ENCODE peak calls at places on chromosomes 6 and 20, in eight cellular contexts. Q is thoracic aorta, L is IMR-90, U is psoas muscle, F is body of pancreas, V is tibial nerve, D is kidney, G is Panc1. K is an unnamed sample. For H3K36me3 and H3K9me3, the result is how much of the 10 kb centered on the place peaks cover.

GRCh38 chr20:2093883-2094282 is 7.7 kb upstream of the STK35 start:
- DNase-seq in Q (no peak), L (no peak), U (no peak), F (no peak), V (no peak), D (no peak), G (no peak), K (no peak)

GRCh38 chr6:15876406-15876805 is 213.6 kb upstream of the DTNBP1 start:
- DNase-seq in Q (no peak), L (no peak), U (no peak), F (no peak), V (no peak), D (no peak), G (no peak), K (no peak)

GRCh38 chr6:29676981-29677601 is 3.9 kb downstream of the ZFP57 start:
- DNase-seq in Q (no peak), L (no peak), U (no peak), F (no peak), V (no peak), D (no peak), G (no peak), K (no peak)

GRCh38 chr6:156396791-156397418 is 380.3 kb upstream of the ARID1B start:
- DNase-seq in Q (no peak), L (no peak), U (no peak), F (no peak), V (no peak), D (peak), G (no peak), K (no peak)

GRCh38 chr6:2850480-2851150 is 9.0 kb upstream of the SERPINB1 start:
- DNase-seq in Q (no peak), L (peak), U (no peak), F (no peak), V (no peak), D (no peak), G (no peak), K (peak)

GRCh38 chr6:88573561-88573960 is 389.9 kb downstream of the RNGTT start:
- DNase-seq in Q (no peak), L (no peak), U (no peak), F (no peak), V (no peak), D (no peak), G (no peak), K (no peak)

GRCh38 chr6:31513456-31514165 is 15.2 kb upstream of the MCCD1 start:
- DNase-seq in Q (no peak), L (no peak), U (no peak), F (no peak), V (no peak), D (no peak), G (no peak), K (no peak)

GRCh38 chr20:15378151-15378550 is 1040.7 kb upstream of the FLRT3 start:
- DNase-seq in Q (no peak), L (no peak), U (no peak), F (no peak), V (no peak), D (no peak), G (no peak), K (no peak)

GRCh38 chr6:109452181-109452580 is 3.4 kb downstream of the MICAL1 start:
- DNase-seq in Q (no peak), L (no peak), U (no peak), F (no peak), V (no peak), D (no peak), G (no peak), K (no peak)

GRCh38 chr6:38137609-38138008 is 318.1 kb downstream of the ZFAND3 start:
- DNase-seq in Q (no peak), L (no peak), U (no peak), F (no peak), V (no peak), D (no peak), G (no peak), K (no peak)

GRCh38 chr6:113447088-113447831 is 409.9 kb upstream of the MARCKS start:
- DNase-seq in Q (no peak), L (peak), U (no peak), F (peak), V (peak), D (no peak), G (no peak), K (no peak)

GRCh38 chr20:25355866-25356265 is 34.8 kb downstream of the ABHD12 start:
- DNase-seq in Q (no peak), L (no peak), U (no peak), F (no peak), V (no peak), D (no peak), G (no peak), K (no peak)

GRCh38 chr20:38143646-38144554 is 21.2 kb downstream of the TGM2 start:
- DNase-seq in Q (peak), L (peak), U (no peak), F (peak), V (no peak), D (peak), G (no peak), K (no peak)

GRCh38 chr6:105785412-105785811 is 300.7 kb upstream of the PRDM1 start:
- DNase-seq in Q (no peak), L (no peak), U (no peak), F (peak), V (no peak), D (no peak), G (no peak), K (no peak)

GRCh38 chr20:8082999-8083398 is 49.1 kb upstream of the PLCB1 start:
- DNase-seq in Q (no peak), L (peak), U (no peak), F (no peak), V (peak), D (no peak), G (no peak), K (no peak)

GRCh38 chr20:14986026-14986655 is 648.7 kb upstream of the FLRT3 start:
- DNase-seq in Q (no peak), L (no peak), U (no peak), F (peak), V (no peak), D (peak), G (no peak), K (peak)

GRCh38 chr20:1130849-1131248 is 12.4 kb downstream of the PSMF1 start:
- DNase-seq in Q (no peak), L (no peak), U (peak), F (peak), V (no peak), D (peak), G (no peak), K (peak)

GRCh38 chr6:115545410-115545986 is 515.2 kb downstream of the FRK start:
- DNase-seq in Q (no peak), L (no peak), U (peak), F (no peak), V (no peak), D (peak), G (no peak), K (no peak)

GRCh38 chr6:3159805-3160781 is 2.7 kb upstream of the TUBB2A start:
- DNase-seq in Q (no peak), L (no peak), U (no peak), F (peak), V (peak), D (peak), G (no peak), K (no peak)

GRCh38 chr20:6525447-6526303 is 241.8 kb upstream of the BMP2 start:
- DNase-seq in Q (no peak), L (peak), U (no peak), F (no peak), V (no peak), D (no peak), G (no peak), K (no peak)

GRCh38 chr6:9405369-9405768 is 970.0 kb upstream of the SLC35B3 start:
- DNase-seq in Q (no peak), L (peak), U (no peak), F (no peak), V (no peak), D (no peak), G (peak), K (no peak)

GRCh38 chr6:95544517-95545225 is 32.7 kb upstream of the MANEA start:
- DNase-seq in Q (no peak), L (no peak), U (no peak), F (no peak), V (no peak), D (no peak), G (no peak), K (no peak)

GRCh38 chr6:138442663-138443062 is 38.6 kb downstream of the HEBP2 start:
- DNase-seq in Q (no peak), L (no peak), U (no peak), F (no peak), V (no peak), D (no peak), G (no peak), K (no peak)

GRCh38 chr20:47311211-47311610 is 45.3 kb downstream of the ZMYND8 start:
- DNase-seq in Q (no peak), L (no peak), U (no peak), F (no peak), V (no peak), D (no peak), G (no peak), K (no peak)

GRCh38 chr6:2961491-2961890 is 9.9 kb downstream of the SERPINB6 start:
- DNase-seq in Q (no peak), L (no peak), U (no peak), F (peak), V (no peak), D (no peak), G (no peak), K (no peak)

GRCh38 chr6:39755231-39755630 is 30.0 kb upstream of the KIF6 start:
- DNase-seq in Q (no peak), L (peak), U (no peak), F (no peak), V (no peak), D (no peak), G (no peak), K (no peak)

GRCh38 chr20:33842346-33842745 is 31.2 kb downstream of the CHMP4B start:
- DNase-seq in Q (no peak), L (no peak), U (peak), F (no peak), V (no peak), D (no peak), G (no peak), K (no peak)

GRCh38 chr6:110625883-110626282 is 149.5 kb upstream of the SLC22A16 start:
- DNase-seq in Q (no peak), L (peak), U (no peak), F (peak), V (no peak), D (no peak), G (no peak), K (no peak)

GRCh38 chr20:45060341-45060740 is 40.6 kb downstream of the KCNS1 start:
- DNase-seq in Q (no peak), L (no peak), U (no peak), F (no peak), V (no peak), D (no peak), G (no peak), K (no peak)

DNA sequence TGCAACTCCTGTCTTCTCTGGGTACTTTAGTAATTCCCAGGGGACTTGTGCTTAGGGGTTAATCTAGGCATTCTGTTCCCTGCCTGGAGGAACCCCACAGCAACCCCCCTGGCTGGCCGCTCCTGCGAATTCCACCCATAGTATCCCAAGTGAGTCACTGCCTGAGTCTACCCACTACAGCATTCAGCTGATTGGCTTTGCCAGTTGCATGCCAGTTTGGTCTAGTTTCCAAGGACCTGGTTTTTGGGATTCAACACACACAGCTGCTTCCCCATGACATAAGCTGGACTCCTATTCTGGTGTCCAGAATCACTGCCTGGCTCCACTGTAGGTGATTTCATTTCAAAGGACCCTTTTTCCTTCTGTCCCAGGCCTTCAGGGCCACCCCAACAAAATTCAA is 40.3 kb downstream of the PLCG1 start:
- DNase-seq in Q (peak), L (peak), U (peak), F (no peak), V (peak), D (peak), G (no peak), K (peak)
- H3K36me3 ChIP-seq in Q (under half), L (under half), U (under half), F (under half), V (under half), D (under half), G (under half), K (under half)

GRCh38 chr6:149925253-149925973 is 2.5 kb upstream of the RAET1G start:
- DNase-seq in Q (no peak), L (no peak), U (peak), F (no peak), V (no peak), D (peak), G (no peak), K (no peak)
- H3K27ac ChIP-seq in Q (no peak), L (no peak), U (no peak), F (no peak), V (no peak), D (no peak), G (peak), K (no peak)

DNA sequence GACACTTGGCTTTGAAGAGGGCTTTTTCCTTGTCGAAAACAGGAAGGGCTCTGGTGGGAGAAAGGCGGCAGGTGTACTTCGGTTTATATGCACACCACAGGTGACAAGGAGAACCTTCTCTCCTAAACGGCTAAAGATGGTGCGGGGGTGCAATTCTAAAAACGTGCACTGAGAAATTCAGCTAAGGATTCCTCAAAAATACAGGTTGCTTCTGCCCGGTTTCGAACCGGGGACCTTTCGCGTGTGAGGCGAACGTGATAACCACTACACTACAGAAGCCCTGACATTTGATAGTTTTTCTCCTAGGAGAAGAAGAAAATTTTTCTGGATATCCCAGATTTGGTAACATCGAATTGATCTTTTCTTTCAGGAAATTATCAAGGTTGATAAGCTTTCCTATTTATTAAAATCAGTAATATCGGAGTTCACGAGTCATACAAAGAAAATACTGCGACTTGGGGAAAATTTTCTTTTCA is 32.0 kb downstream of the POM121L2 start:
- DNase-seq in Q (no peak), L (peak), U (no peak), F (peak), V (no peak), D (no peak), G (no peak), K (no peak)
- H3K9me3 ChIP-seq in Q (under half), L (under half), U (under half), F (under half), V (under half), D (under half), G (under half), K (under half)

DNA sequence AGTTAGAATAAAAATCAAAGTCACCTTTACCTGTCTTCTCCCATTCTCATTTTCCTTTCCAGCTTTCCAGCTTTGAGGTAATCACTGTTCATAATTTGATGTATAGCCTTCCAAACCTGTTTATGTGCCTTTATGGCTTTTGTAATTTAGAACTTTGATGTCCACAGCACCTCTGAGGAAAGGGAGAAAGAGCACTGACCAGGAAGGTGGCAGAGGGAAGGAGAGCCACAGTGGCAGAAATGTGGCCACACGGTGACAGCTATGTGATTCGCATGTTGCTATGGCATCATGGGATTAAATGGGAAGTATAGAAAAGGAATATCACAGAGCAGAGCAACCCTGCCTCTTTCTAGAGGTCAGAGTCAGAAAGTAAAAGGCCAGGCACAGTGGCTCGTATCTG is 51.7 kb upstream of the PLCG1 start:
- DNase-seq in Q (no peak), L (no peak), U (no peak), F (no peak), V (no peak), D (no peak), G (no peak), K (no peak)
- H3K36me3 ChIP-seq in Q (under half), L (under half), U (under half), F (under half), V (half or more), D (under half), G (under half), K (under half)

GRCh38 chr6:6681443-6681842 is 92.9 kb downstream of the LY86 start:
- DNase-seq in Q (no peak), L (no peak), U (no peak), F (no peak), V (no peak), D (no peak), G (no peak), K (no peak)

GRCh38 chr6:6683964-6684363 is 95.4 kb downstream of the LY86 start:
- DNase-seq in Q (no peak), L (no peak), U (no peak), F (peak), V (no peak), D (no peak), G (no peak), K (no peak)

GRCh38 chr6:6684365-6684833 is 95.9 kb downstream of the LY86 start:
- DNase-seq in Q (no peak), L (no peak), U (no peak), F (no peak), V (no peak), D (no peak), G (no peak), K (no peak)

GRCh38 chr6:6680524-6680923 is 92.0 kb downstream of the LY86 start:
- DNase-seq in Q (no peak), L (no peak), U (no peak), F (no peak), V (no peak), D (no peak), G (no peak), K (no peak)

DNA sequence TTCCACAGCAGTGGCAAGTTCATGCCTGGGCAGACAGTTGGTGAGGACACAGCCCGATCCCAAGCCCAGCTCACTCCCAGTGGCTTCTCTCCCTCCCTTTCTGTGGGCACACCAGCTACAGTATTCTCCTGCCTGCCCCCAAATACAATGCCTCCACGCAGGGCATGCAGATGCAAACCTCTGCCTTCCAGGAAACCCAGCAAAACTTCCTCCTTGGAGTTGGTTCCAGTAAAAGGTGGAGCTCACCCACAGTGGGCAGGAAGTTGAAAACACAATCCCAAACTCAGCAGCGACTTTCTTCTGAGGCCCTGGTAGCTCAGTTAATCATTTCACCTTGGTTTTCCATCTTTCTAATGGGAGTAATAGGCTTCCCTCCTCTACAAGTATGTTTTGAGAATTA is 93.7 kb downstream of the LY86 start:
- DNase-seq in Q (no peak), L (no peak), U (peak), F (peak), V (no peak), D (no peak), G (no peak), K (no peak)
- H3K27ac ChIP-seq in Q (no peak), L (no peak), U (no peak), F (peak), V (no peak), D (no peak), G (no peak), K (no peak)

GRCh38 chr20:31406115-31406514 is at the start of gene DEFB121:
- DNase-seq in Q (no peak), L (no peak), U (no peak), F (no peak), V (no peak), D (no peak), G (no peak), K (no peak)

GRCh38 chr20:31414381-31414780 is 8.4 kb upstream of the DEFB121 start:
- DNase-seq in Q (no peak), L (no peak), U (no peak), F (no peak), V (no peak), D (no peak), G (no peak), K (no peak)

GRCh38 chr20:31410011-31410410 is 4.0 kb upstream of the DEFB121 start:
- DNase-seq in Q (no peak), L (no peak), U (no peak), F (no peak), V (no peak), D (no peak), G (no peak), K (no peak)
- H3K9me3 ChIP-seq in Q (under half), L (under half), U (under half), F (under half), V (under half), D (under half), G (under half), K (under half)